ENCODE peak calls at places on chromosomes 7 and 10, in eight cellular contexts. K is GM12878; D is endothelial cell; P is heart right ventricle; E is osteocyte; C is CD4-positive, alpha-beta T cell; H is epithelial cell of esophagus; L is bronchial epithelial cell. J is an unnamed sample.

GRCh38 chr10:69742928-69743602 is 58.6 kb upstream of the COL13A1 start:
- DNase-seq in H (peak; percentile 29), P (no peak), K (no peak), E (no peak), L (no peak), D (peak; percentile 74), C (no peak), J (no peak)

GRCh38 chr7:87413951-87414381 is 61.5 kb downstream of the ABCB4 start:
- DNase-seq in P (no peak), H (peak; percentile 84), C (no peak), K (no peak), L (peak; percentile 91), E (no peak), D (no peak), J (no peak)

GRCh38 chr10:118793545-118793944 is 38.8 kb upstream of the CACUL1 start:
- DNase-seq in E (no peak), D (no peak), C (no peak), L (peak; percentile 73), P (no peak), K (no peak), H (peak; percentile 64), J (no peak)

GRCh38 chr7:1663857-1664651 is 6.0 kb upstream of the ELFN1 start:
- DNase-seq in C (no peak), D (peak; percentile 34), H (no peak), L (no peak), K (no peak), P (no peak), E (no peak), J (peak; percentile 14)

GRCh38 chr10:132580617-132581016 is 43.0 kb downstream of the INPP5A start:
- DNase-seq in K (no peak), D (no peak), C (no peak), H (no peak), L (no peak), P (no peak), E (no peak), J (no peak)

GRCh38 chr7:144063710-144064109 is 5.9 kb upstream of the OR2A25 start:
- DNase-seq in D (no peak), P (no peak), C (no peak), E (no peak), H (no peak), L (no peak), K (no peak), J (no peak)

GRCh38 chr7:77799078-77799964 is 748 bp downstream of the PHTF2 start:
- DNase-seq in L (peak; percentile 29), K (no peak), E (no peak), P (peak; percentile 42), H (peak; percentile 37), D (peak; percentile 56), C (no peak), J (no peak)

GRCh38 chr10:100710151-100710871 is 35.1 kb upstream of the PAX2 start:
- DNase-seq in P (no peak), D (peak; percentile 43), E (no peak), K (no peak), H (no peak), C (no peak), L (no peak), J (no peak)

GRCh38 chr10:123724747-123725146 is 58.6 kb downstream of the GPR26 start:
- DNase-seq in C (no peak), D (no peak), P (no peak), H (no peak), L (no peak), K (no peak), E (no peak), J (no peak)

GRCh38 chr10:88437411-88437810 is 145.7 kb downstream of the RNLS start:
- DNase-seq in P (no peak), H (peak; percentile 33), E (no peak), K (no peak), D (no peak), C (no peak), L (peak; percentile 52), J (no peak)

GRCh38 chr7:100087055-100087750 is 1.6 kb upstream of the COPS6 start:
- DNase-seq in L (peak; percentile 88), D (no peak), P (no peak), E (no peak), C (no peak), K (no peak), H (peak; percentile 86), J (no peak)

GRCh38 chr10:78396754-78397153 is 363.1 kb downstream of the RPS24 start:
- DNase-seq in K (no peak), P (no peak), D (no peak), E (no peak), L (no peak), H (no peak), C (no peak), J (no peak)

GRCh38 chr10:78395162-78395561 is 361.5 kb downstream of the RPS24 start:
- DNase-seq in E (no peak), L (no peak), C (no peak), D (no peak), H (no peak), K (no peak), P (no peak), J (no peak)

GRCh38 chr10:78397796-78398195 is 364.1 kb downstream of the RPS24 start:
- DNase-seq in E (no peak), D (no peak), C (no peak), H (no peak), K (no peak), P (no peak), L (no peak), J (no peak)

GRCh38 chr10:78401882-78402367 is 368.3 kb downstream of the RPS24 start:
- DNase-seq in E (no peak), P (peak; percentile 49), H (no peak), K (no peak), D (no peak), C (no peak), L (no peak), J (no peak)

DNA sequence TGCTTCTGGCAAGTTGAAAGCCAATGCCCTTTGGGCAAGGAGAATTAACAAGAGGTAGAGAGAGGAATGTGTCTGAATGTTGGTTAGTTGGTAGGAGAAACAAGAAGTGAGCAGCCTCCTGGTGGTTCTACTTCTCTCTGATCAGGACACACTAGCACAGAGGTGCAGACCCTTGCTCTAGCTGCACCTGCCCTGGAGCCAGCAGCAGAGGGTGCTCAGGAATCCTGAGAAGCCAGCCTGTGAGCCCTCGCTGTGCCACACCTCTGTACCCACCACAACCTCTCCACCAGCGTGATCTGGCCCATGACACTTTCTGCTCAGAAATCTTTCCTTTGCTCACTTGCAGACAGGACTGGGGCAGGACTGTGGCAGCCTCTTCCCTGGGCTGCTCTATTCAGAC is 364.7 kb downstream of the RPS24 start:
- DNase-seq in D (no peak), E (no peak), H (no peak), C (no peak), K (no peak), P (no peak), L (no peak), J (no peak)
- TF ChIP-seq CTCF in D (no peak), E (no peak), H (no peak), C (no peak), K (no peak), P (no peak), L (no peak), J (no peak)

GRCh38 chr10:126479280-126479679 is 91.0 kb upstream of the ADAM12 start:
- DNase-seq in D (no peak), K (no peak), H (no peak), E (peak; percentile 71), L (no peak), P (no peak), C (no peak), J (no peak)

GRCh38 chr10:126478600-126478999 is 90.3 kb upstream of the ADAM12 start:
- DNase-seq in L (no peak), K (no peak), P (no peak), H (no peak), C (no peak), E (peak; percentile 38), D (no peak), J (no peak)

GRCh38 chr10:126474031-126474430 is 85.8 kb upstream of the ADAM12 start:
- DNase-seq in L (no peak), C (no peak), H (no peak), D (no peak), P (no peak), E (peak; percentile 38), K (no peak), J (no peak)

GRCh38 chr10:126480648-126481047 is 92.4 kb upstream of the ADAM12 start:
- DNase-seq in P (no peak), E (no peak), K (no peak), D (no peak), L (no peak), C (no peak), H (no peak), J (no peak)

GRCh38 chr10:126476256-126476655 is 88.0 kb upstream of the ADAM12 start:
- DNase-seq in E (peak; percentile 66), D (no peak), P (no peak), K (no peak), L (no peak), C (no peak), H (no peak), J (no peak)
- TF ChIP-seq CTCF in E (no peak), D (no peak), P (no peak), K (no peak), L (no peak), C (no peak), H (no peak), J (no peak)

GRCh38 chr7:148277042-148277660 is 313.4 kb upstream of the C7orf33 start:
- DNase-seq in K (no peak), E (no peak), H (no peak), P (peak; percentile 15), D (no peak), L (no peak), C (no peak), J (no peak)
- TF ChIP-seq CTCF in K (no peak), E (no peak), H (no peak), P (no peak), D (no peak), L (no peak), C (no peak), J (no peak)

GRCh38 chr10:128045833-128046120 is 80.4 kb downstream of the MKI67 start:
- DNase-seq in P (no peak), H (no peak), K (no peak), C (no peak), E (no peak), L (no peak), D (no peak), J (no peak)

GRCh38 chr10:128046934-128047251 is 79.3 kb downstream of the MKI67 start:
- DNase-seq in C (no peak), K (no peak), E (no peak), D (no peak), L (no peak), H (no peak), P (no peak), J (no peak)

GRCh38 chr10:128046156-128046933 is 79.9 kb downstream of the MKI67 start:
- DNase-seq in E (no peak), L (no peak), K (no peak), P (no peak), D (no peak), H (no peak), C (no peak), J (no peak)

GRCh38 chr10:128047991-128048826 is 78.0 kb downstream of the MKI67 start:
- DNase-seq in D (no peak), P (no peak), E (no peak), C (no peak), H (peak; percentile 91), K (no peak), L (peak; percentile 90), J (no peak)

DNA sequence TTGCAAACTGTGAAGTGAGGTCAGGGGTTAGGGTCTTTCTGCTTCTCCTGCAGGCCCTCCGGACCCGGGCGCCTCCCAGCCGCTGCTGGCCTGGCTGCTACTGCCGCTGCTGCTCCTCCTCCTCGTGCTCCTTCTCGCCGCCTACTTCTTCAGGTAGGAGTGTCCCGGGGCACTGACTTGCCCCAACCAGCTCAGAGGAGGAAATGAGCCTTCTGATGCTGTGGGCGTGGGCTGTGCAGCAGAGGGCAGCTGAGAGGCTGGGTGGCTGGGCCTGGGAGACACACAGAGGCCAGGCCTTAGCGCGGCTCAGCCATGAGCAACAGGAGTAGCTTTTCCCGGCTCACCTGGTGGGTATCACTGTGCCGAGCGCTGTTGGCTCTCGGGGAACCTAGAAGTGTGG is 78.9 kb downstream of the MKI67 start:
- DNase-seq in C (peak; percentile 76), E (no peak), L (peak; percentile 91), P (peak; percentile 65), K (peak; percentile 63), D (peak; percentile 66), H (peak; percentile 97), J (no peak)
- TF ChIP-seq CTCF in C (no peak), E (no peak), L (peak; percentile 15), P (no peak), K (no peak), D (no peak), H (no peak), J (no peak)

J was measured in omental fat pad.